ENCODE peak calls at places on chromosome 10, in six cellular contexts. R is BJ, G is SK-N-MC, W is thoracic aorta, I is bronchial epithelial cell, X is GM12865. F is an unnamed sample.

GRCh38 chr10:85548038-85548437 is 818.6 kb downstream of the GRID1 start:
- DNase-seq in R (no peak), G (no peak), W (no peak), I (peak), X (peak), F (peak)

GRCh38 chr10:109979215-109979614 is 28.6 kb upstream of the ADD3 start:
- DNase-seq in R (no peak), G (no peak), W (no peak), I (no peak), X (no peak), F (no peak)

GRCh38 chr10:117248700-117249465 is 8.0 kb downstream of the SLC18A2 start:
- DNase-seq in R (no peak), G (no peak), W (no peak), I (no peak), X (no peak), F (peak)

GRCh38 chr10:123146013-123146891 is 1.7 kb upstream of the HMX2 start:
- DNase-seq in R (no peak), G (no peak), W (no peak), I (no peak), X (no peak), F (no peak)

GRCh38 chr10:97037365-97038361 is 148.1 kb downstream of the SLIT1 start:
- DNase-seq in R (peak), G (no peak), W (peak), I (peak), X (peak), F (peak)

GRCh38 chr10:131077031-131077430 is 234.5 kb downstream of the TCERG1L start:
- DNase-seq in R (no peak), G (no peak), W (no peak), I (no peak), X (no peak), F (no peak)

GRCh38 chr10:76050291-76050625 is 618.8 kb downstream of the LRMDA start:
- DNase-seq in R (no peak), G (no peak), W (no peak), I (no peak), X (no peak), F (no peak)

GRCh38 chr10:124743188-124744046 is 761 bp downstream of the FAM53B start:
- DNase-seq in R (no peak), G (no peak), W (no peak), I (no peak), X (peak), F (no peak)

GRCh38 chr10:112973046-112973445 is 23.0 kb downstream of the TCF7L2 start:
- DNase-seq in R (no peak), G (no peak), W (no peak), I (no peak), X (no peak), F (no peak)

GRCh38 chr10:29512460-29512974 is 122.3 kb downstream of the SVIL start:
- DNase-seq in R (no peak), G (no peak), W (no peak), I (no peak), X (no peak), F (no peak)

GRCh38 chr10:6221971-6222751 is 19.4 kb downstream of the PFKFB3 start:
- DNase-seq in R (no peak), G (no peak), W (no peak), I (no peak), X (no peak), F (no peak)

GRCh38 chr10:131841669-131842139 is 59.1 kb upstream of the PPP2R2D start:
- DNase-seq in R (no peak), G (no peak), W (no peak), I (no peak), X (no peak), F (no peak)

GRCh38 chr10:1449806-1450205 is 287.5 kb downstream of the ADARB2 start:
- DNase-seq in R (no peak), G (no peak), W (no peak), I (no peak), X (no peak), F (no peak)

GRCh38 chr10:33483124-33483794 is 148.8 kb upstream of the NRP1 start:
- DNase-seq in R (no peak), G (peak), W (no peak), I (no peak), X (peak), F (no peak)

GRCh38 chr10:116134316-116134715 is 138.7 kb downstream of the GFRA1 start:
- DNase-seq in R (no peak), G (no peak), W (no peak), I (no peak), X (no peak), F (no peak)

GRCh38 chr10:100637785-100638184 is 102.0 kb downstream of the HIF1AN start:
- DNase-seq in R (no peak), G (no peak), W (no peak), I (no peak), X (no peak), F (no peak)

GRCh38 chr10:33337335-33337854 is 2.9 kb upstream of the NRP1 start:
- DNase-seq in R (no peak), G (no peak), W (no peak), I (no peak), X (no peak), F (no peak)

GRCh38 chr10:78277267-78277666 is 243.6 kb downstream of the RPS24 start:
- DNase-seq in R (no peak), G (no peak), W (no peak), I (no peak), X (no peak), F (no peak)

GRCh38 chr10:101011517-101012423 is 12.2 kb downstream of the LZTS2 start:
- DNase-seq in R (no peak), G (no peak), W (no peak), I (no peak), X (no peak), F (no peak)

GRCh38 chr10:89390875-89391576 is 1.4 kb upstream of the IFIT1 start:
- DNase-seq in R (no peak), G (no peak), W (no peak), I (no peak), X (no peak), F (no peak)

GRCh38 chr10:106082865-106083264 is 1081.6 kb downstream of the SORCS1 start:
- DNase-seq in R (no peak), G (no peak), W (no peak), I (peak), X (no peak), F (no peak)

GRCh38 chr10:69179089-69179742 is 818 bp upstream of the SUPV3L1 start:
- DNase-seq in R (no peak), G (no peak), W (no peak), I (no peak), X (no peak), F (no peak)

GRCh38 chr10:77182803-77183202 is 454.8 kb downstream of the KCNMA1 start:
- DNase-seq in R (no peak), G (no peak), W (no peak), I (no peak), X (no peak), F (no peak)

GRCh38 chr10:6048281-6049030 is 13.7 kb downstream of the IL2RA start:
- DNase-seq in R (no peak), G (no peak), W (no peak), I (no peak), X (no peak), F (no peak)

GRCh38 chr10:46096426-46096825 is 50.4 kb upstream of the MSMB start:
- DNase-seq in R (no peak), G (no peak), W (no peak), I (peak), X (no peak), F (no peak)

GRCh38 chr10:70726909-70727495 is 54.7 kb downstream of the ADAMTS14 start:
- DNase-seq in R (no peak), G (no peak), W (no peak), I (no peak), X (no peak), F (no peak)

GRCh38 chr10:63192826-63193225 is 59.7 kb downstream of the NRBF2 start:
- DNase-seq in R (no peak), G (no peak), W (no peak), I (no peak), X (no peak), F (no peak)

GRCh38 chr10:91590142-91590903 is 42.5 kb downstream of the PPP1R3C start:
- DNase-seq in R (peak), G (no peak), W (peak), I (peak), X (no peak), F (no peak)

DNA sequence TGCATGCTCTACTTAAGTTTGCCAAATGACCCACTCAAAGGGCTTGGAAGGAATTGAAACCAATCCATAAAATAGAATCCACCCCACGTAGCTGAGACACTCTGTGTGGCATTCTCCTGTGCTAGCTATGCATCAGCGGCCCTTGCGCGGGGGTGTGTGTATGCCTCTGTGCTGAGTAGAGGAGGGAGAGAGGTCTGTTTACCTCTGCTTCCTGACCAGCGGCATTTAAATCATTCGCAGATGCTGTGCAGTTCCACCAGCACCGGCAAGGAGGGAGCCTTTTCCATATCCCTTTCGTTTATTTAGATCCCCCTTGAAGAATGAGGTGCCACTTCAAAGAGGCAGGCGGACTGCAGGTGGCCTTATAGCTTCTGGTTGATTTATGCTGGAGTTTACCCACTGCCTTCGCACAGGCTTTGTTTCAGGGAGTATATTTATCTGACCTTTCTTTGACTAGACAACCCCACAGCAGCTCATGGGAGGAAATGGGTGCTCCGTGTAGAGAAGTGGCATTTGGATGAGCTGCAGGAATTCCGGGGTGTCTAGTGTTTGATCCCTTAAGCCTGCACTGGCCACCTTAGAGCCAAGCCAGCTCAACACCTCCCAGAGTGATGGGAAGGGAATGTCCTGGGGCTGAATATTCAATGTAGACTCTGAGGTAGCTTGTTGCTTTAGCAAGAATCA is 11.4 kb downstream of the C10orf53 start:
- DNase-seq in R (no peak), G (no peak), W (no peak), I (no peak), X (no peak), F (no peak)
- H3K4me3 ChIP-seq in R (no peak), G (no peak), W (no peak), I (no peak), X (no peak), F (no peak)

GRCh38 chr10:3777876-3778707 is 6.9 kb downstream of the KLF6 start:
- DNase-seq in R (no peak), G (no peak), W (no peak), I (peak), X (no peak), F (no peak)
- H3K4me3 ChIP-seq in R (no peak), G (no peak), W (peak), I (no peak), X (no peak), F (no peak)

GRCh38 chr10:83164134-83164533 is 975.2 kb upstream of the GHITM start:
- DNase-seq in R (no peak), G (no peak), W (no peak), I (no peak), X (no peak), F (no peak)
- H3K4me3 ChIP-seq in R (no peak), G (no peak), W (no peak), I (no peak), X (no peak), F (no peak)

GRCh38 chr10:86968271-86968993 is at the start of gene ADIRF:
- DNase-seq in R (no peak), G (no peak), W (no peak), I (peak), X (no peak), F (no peak)
- H3K4me3 ChIP-seq in R (peak), G (no peak), W (peak), I (peak), X (no peak), F (no peak)